ENCODE peak calls at places on chromosomes 13 and 19, in four cellular contexts. Y is tibial nerve; F is CD8-positive, alpha-beta T cell; K is fibroblast of lung. R is an unnamed sample.

GRCh38 chr13:113559061-113559460 is 25.5 kb upstream of the TFDP1 start:
- DNase-seq in F (no peak), Y (no peak), K (no peak), R (no peak)

GRCh38 chr19:13366529-13367143 is 139.6 kb downstream of the CACNA1A start:
- DNase-seq in Y (no peak), K (peak; percentile 13), F (no peak), R (no peak)

GRCh38 chr13:83057119-83057518 is 825.2 kb downstream of the SLITRK1 start:
- DNase-seq in F (no peak), Y (no peak), K (peak; percentile 38), R (no peak)

GRCh38 chr19:28403698-28404099 is 809.3 kb downstream of the UQCRFS1 start:
- DNase-seq in Y (no peak), K (no peak), F (no peak), R (no peak)

GRCh38 chr19:40693896-40694295 is 3.4 kb upstream of the NUMBL start:
- DNase-seq in K (no peak), F (no peak), Y (no peak), R (no peak)

GRCh38 chr13:45015300-45015699 is 26.0 kb downstream of the GPALPP1 start:
- DNase-seq in K (peak; percentile 28), Y (no peak), F (no peak), R (no peak)

GRCh38 chr19:29378126-29378525 is 147.7 kb upstream of the VSTM2B start:
- DNase-seq in K (no peak), F (no peak), Y (no peak), R (no peak)

GRCh38 chr13:98103531-98103930 is 39.4 kb upstream of the FARP1 start:
- DNase-seq in Y (no peak), F (no peak), K (peak; percentile 43), R (no peak)

GRCh38 chr13:62747629-62748028 is 1332.0 kb upstream of the PCDH20 start:
- DNase-seq in Y (no peak), K (peak; percentile 1), F (no peak), R (no peak)

GRCh38 chr19:44889830-44890365 is 1.2 kb upstream of the TOMM40 start:
- DNase-seq in F (no peak), K (no peak), Y (no peak), R (no peak)

GRCh38 chr13:35005051-35005450 is 63.0 kb downstream of the NBEA start:
- DNase-seq in Y (no peak), F (no peak), K (no peak), R (no peak)

GRCh38 chr13:77390391-77390790 is 63.5 kb upstream of the MYCBP2 start:
- DNase-seq in F (no peak), K (no peak), Y (peak; percentile 29), R (no peak)

GRCh38 chr19:46372901-46373572 is 26.1 kb downstream of the PPP5C start:
- DNase-seq in K (peak; percentile 63), F (no peak), Y (no peak), R (no peak)

GRCh38 chr19:47796785-47797184 is 7.6 kb downstream of the TPRX1 start:
- DNase-seq in F (no peak), K (no peak), Y (no peak), R (no peak)

GRCh38 chr13:113410472-113411201 is 42.7 kb downstream of the ADPRHL1 start:
- DNase-seq in K (peak; percentile 87), Y (peak; percentile 30), F (no peak), R (no peak)

GRCh38 chr19:2494084-2494446 is 18.1 kb downstream of the GADD45B start:
- DNase-seq in K (peak; percentile 87), F (no peak), Y (no peak), R (no peak)

GRCh38 chr19:10789876-10790275 is 46.1 kb downstream of the TMED1 start:
- DNase-seq in Y (no peak), F (no peak), K (no peak), R (no peak)

GRCh38 chr13:71306821-71307220 is 560.2 kb downstream of the DACH1 start:
- DNase-seq in F (no peak), Y (no peak), K (no peak), R (no peak)

GRCh38 chr13:91017669-91018053 is 329.8 kb upstream of the MIR17HG start:
- DNase-seq in Y (no peak), F (no peak), K (peak; percentile 6), R (no peak)

GRCh38 chr13:113116206-113116800 is 6.3 kb upstream of the F10 start:
- DNase-seq in K (no peak), F (no peak), Y (no peak), R (no peak)

GRCh38 chr19:2654585-2654861 is 48.0 kb downstream of the GNG7 start:
- DNase-seq in K (no peak), Y (no peak), F (no peak), R (no peak)

GRCh38 chr19:54262066-54262465 is 5.0 kb upstream of the LILRB5 start:
- DNase-seq in K (no peak), F (no peak), Y (no peak), R (no peak)

GRCh38 chr19:56751078-56751489 is 79.5 kb upstream of the ZNF835 start:
- DNase-seq in F (no peak), K (no peak), Y (no peak), R (no peak)

GRCh38 chr13:99866781-99867180 is 104.8 kb downstream of the ZIC5 start:
- DNase-seq in K (no peak), Y (no peak), F (no peak), R (no peak)

GRCh38 chr19:18168673-18169381 is 4.8 kb upstream of the IFI30 start:
- DNase-seq in F (no peak), Y (no peak), K (no peak), R (no peak)

GRCh38 chr19:18508585-18508984 is 13.3 kb downstream of the ELL start:
- DNase-seq in Y (no peak), K (no peak), F (no peak), R (no peak)

GRCh38 chr19:48879025-48879572 is 6.9 kb downstream of the PPP1R15A start:
- DNase-seq in K (no peak), F (no peak), Y (no peak), R (no peak)

GRCh38 chr13:36736119-36736726 is 62.4 kb downstream of the SERTM1 start:
- DNase-seq in F (peak; percentile 32), Y (peak; percentile 64), K (peak; percentile 55), R (no peak)

GRCh38 chr19:5585461-5586299 is 17.9 kb upstream of the TINCR start:
- DNase-seq in F (peak; percentile 44), Y (no peak), K (peak; percentile 25), R (peak; percentile 62)

GRCh38 chr19:7986321-7987083 is 18.9 kb downstream of the ELAVL1 start:
- DNase-seq in Y (no peak), F (no peak), K (peak; percentile 75), R (no peak)

GRCh38 chr19:28169168-28169862 is 1043.6 kb downstream of the UQCRFS1 start:
- DNase-seq in F (no peak), Y (no peak), K (no peak), R (no peak)

GRCh38 chr13:77002590-77003190 is 10.8 kb downstream of the CLN5 start:
- DNase-seq in K (peak; percentile 24), Y (no peak), F (no peak), R (no peak)

GRCh38 chr13:72716776-72717175 is 10.7 kb downstream of the MZT1 start:
- DNase-seq in K (no peak), Y (no peak), F (no peak), R (no peak)

GRCh38 chr19:18750295-18750970 is 40.7 kb downstream of the COMP start:
- DNase-seq in F (no peak), Y (no peak), K (no peak), R (no peak)

GRCh38 chr13:50082426-50083283 is 67.4 kb downstream of the KCNRG start:
- DNase-seq in Y (peak; percentile 52), F (peak; percentile 71), K (peak; percentile 83), R (peak; percentile 49)

GRCh38 chr13:71867101-71867814 is at the start of gene DACH1:
- DNase-seq in F (no peak), Y (peak; percentile 17), K (peak; percentile 76), R (no peak)

GRCh38 chr19:13463296-13463695 is 43.0 kb downstream of the CACNA1A start:
- DNase-seq in Y (no peak), K (peak; percentile 6), F (peak; percentile 5), R (no peak)

GRCh38 chr19:15915109-15915508 is 17.2 kb upstream of the CYP4F2 start:
- DNase-seq in Y (no peak), F (no peak), K (no peak), R (no peak)
- H3K9me3 ChIP-seq in Y (no peaks in the 10 kb centered on the region), F (no peaks in the 10 kb centered on the region), K (no peaks in the 10 kb centered on the region), R (no peaks in the 10 kb centered on the region)

DNA sequence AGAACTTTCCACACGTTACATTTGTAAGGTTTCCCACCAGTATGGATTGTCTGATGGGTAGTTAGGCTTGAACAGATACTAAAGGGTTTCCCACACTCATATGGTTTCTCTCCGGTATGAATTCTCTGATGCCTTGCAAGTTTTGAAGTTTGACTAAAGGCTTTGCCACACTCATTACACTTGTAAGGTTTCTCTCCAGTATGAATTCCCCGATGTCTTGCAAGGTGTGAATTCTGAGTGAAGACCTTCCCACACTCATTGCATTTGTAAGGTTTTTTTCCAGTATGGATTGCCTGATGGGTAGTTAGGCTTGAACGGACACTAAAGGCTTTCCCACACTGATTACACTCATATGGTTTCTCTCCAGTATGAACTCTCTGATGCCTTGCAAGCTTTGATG is 7.6 kb upstream of the ZNF415 start:
- DNase-seq in K (no peak), F (no peak), Y (no peak), R (no peak)
- H3K9me3 ChIP-seq in K (no peaks in the 10 kb centered on the region), F (peaks cover 55% of the 10 kb centered on the region), Y (peaks cover 8% of the 10 kb centered on the region), R (peaks cover 34% of the 10 kb centered on the region)

DNA sequence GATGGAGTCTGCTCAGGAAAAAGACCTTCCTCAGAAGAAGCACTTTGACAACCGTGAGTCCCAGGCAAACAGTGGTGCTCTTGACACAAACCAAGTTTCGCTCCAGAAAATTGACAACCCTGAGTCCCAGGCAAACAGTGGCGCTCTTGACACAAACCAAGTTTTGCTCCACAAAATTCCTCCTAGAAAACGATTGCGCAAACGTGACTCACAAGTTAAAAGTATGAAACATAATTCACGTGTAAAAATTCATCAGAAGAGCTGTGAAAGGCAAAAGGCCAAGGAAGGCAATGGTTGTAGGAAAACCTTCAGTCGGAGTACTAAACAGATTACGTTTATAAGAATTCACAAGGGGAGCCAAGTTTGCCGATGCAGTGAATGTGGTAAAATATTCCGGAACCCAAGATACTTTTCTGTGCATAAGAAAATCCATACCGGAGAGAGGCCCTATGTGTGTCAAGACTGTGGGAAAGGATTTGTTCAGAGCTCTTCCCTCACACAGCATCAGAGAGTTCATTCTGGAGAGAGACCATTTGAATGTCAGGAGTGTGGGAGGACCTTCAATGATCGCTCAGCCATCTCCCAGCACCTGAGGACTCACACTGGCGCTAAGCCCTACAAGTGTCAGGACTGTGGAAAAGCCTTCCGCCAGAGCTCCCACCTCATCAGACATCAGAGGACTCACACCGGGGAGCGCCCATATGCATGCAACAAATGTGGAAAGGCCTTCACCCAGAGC is 16.2 kb upstream of the ZNF544 start:
- DNase-seq in F (no peak), Y (no peak), K (no peak), R (no peak)
- H3K9me3 ChIP-seq in F (peaks cover 93% of the 10 kb centered on the region), Y (peaks cover 18% of the 10 kb centered on the region), K (peaks cover 2% of the 10 kb centered on the region), R (peaks cover 47% of the 10 kb centered on the region)

GRCh38 chr13:103540394-103540793 is 474.2 kb upstream of the SLC10A2 start:
- DNase-seq in K (no peak), F (no peak), Y (no peak), R (no peak)
- H3K9me3 ChIP-seq in K (no peaks in the 10 kb centered on the region), F (no peaks in the 10 kb centered on the region), Y (no peaks in the 10 kb centered on the region), R (no peaks in the 10 kb centered on the region)